ENCODE peak calls at places on chromosomes 12 and 14, in six cellular contexts. H is neural progenitor cell, L is astrocyte of the spinal cord, B is NCI-H82, Y is HT1080, O is GM10248. K is an unnamed sample.

GRCh38 chr12:106195638-106196037 is 52.2 kb downstream of the CKAP4 start:
- DNase-seq in H (no peak), L (peak), B (no peak), O (no peak), Y (no peak), K (no peak)

GRCh38 chr12:67415473-67415872 is 146.3 kb downstream of the CAND1 start:
- DNase-seq in B (peak), Y (peak), L (peak), H (peak), O (peak), K (no peak)

GRCh38 chr14:95431199-95432145 is 85.0 kb downstream of the SYNE3 start:
- DNase-seq in O (no peak), H (peak), Y (peak), B (peak), L (peak), K (no peak)

GRCh38 chr12:121804417-121805111 is 755 bp downstream of the SETD1B start:
- DNase-seq in H (peak), L (peak), O (peak), B (peak), Y (no peak), K (no peak)

GRCh38 chr12:52608826-52609630 is 7.8 kb upstream of the KRT72 start:
- DNase-seq in O (no peak), Y (no peak), H (no peak), L (no peak), B (no peak), K (no peak)

GRCh38 chr14:74834682-74835392 is 41.1 kb downstream of the PROX2 start:
- DNase-seq in L (peak), H (no peak), B (no peak), O (no peak), Y (peak), K (no peak)

GRCh38 chr12:80684077-80684495 is 23.3 kb upstream of the MYF6 start:
- DNase-seq in Y (no peak), O (no peak), B (no peak), H (peak), L (no peak), K (no peak)

GRCh38 chr12:90729741-90730140 is 225.2 kb downstream of the CCER1 start:
- DNase-seq in H (no peak), O (no peak), Y (peak), L (peak), B (no peak), K (no peak)

GRCh38 chr12:58309806-58310205 is 368.4 kb downstream of the ATP23 start:
- DNase-seq in O (no peak), Y (no peak), H (no peak), L (no peak), B (no peak), K (no peak)